ENCODE peak calls at places on chromosomes 11 and 22, in five cellular contexts. P, S, J, U and A are unnamed samples.

GRCh38 chr11:41201156-41201555 is 258.3 kb downstream of the LRRC4C start:
- DNase-seq in U (no peak), J (no peak), P (no peak), S (no peak), A (peak; percentile 56)

GRCh38 chr11:32200448-32200847 is 109.6 kb downstream of the RCN1 start:
- DNase-seq in S (no peak), P (no peak), U (no peak), J (no peak), A (no peak)

GRCh38 chr22:38338772-38339379 is 21.6 kb upstream of the CSNK1E start:
- DNase-seq in P (no peak), S (no peak), J (no peak), U (no peak), A (no peak)

GRCh38 chr11:26837154-26837553 is 115.3 kb upstream of the SLC5A12 start:
- DNase-seq in S (no peak), P (no peak), J (no peak), U (no peak), A (no peak)

GRCh38 chr11:1827095-1827797 is 7.5 kb upstream of the SYT8 start:
- DNase-seq in S (peak; percentile 69), P (no peak), U (no peak), J (no peak), A (peak; percentile 64)

GRCh38 chr22:44678980-44679647 is 22.9 kb upstream of the PRR5 start:
- DNase-seq in U (no peak), P (no peak), S (no peak), J (no peak), A (no peak)

GRCh38 chr11:3907590-3907989 is 52.1 kb downstream of the STIM1 start:
- DNase-seq in S (no peak), P (no peak), U (no peak), J (no peak), A (no peak)

GRCh38 chr11:68461284-68461861 is 821 bp downstream of the PPP6R3 start:
- DNase-seq in U (no peak), S (no peak), P (no peak), J (no peak), A (no peak)

GRCh38 chr11:6433998-6434650 is 6.7 kb downstream of the HPX start:
- DNase-seq in U (no peak), P (no peak), S (no peak), J (no peak), A (no peak)

GRCh38 chr22:45319319-45319675 is 9.6 kb downstream of the FAM118A start:
- DNase-seq in S (peak; percentile 86), P (no peak), J (no peak), U (no peak), A (no peak)

GRCh38 chr11:70824590-70825300 is 426.4 kb downstream of the CTTN start:
- DNase-seq in J (no peak), P (no peak), U (no peak), S (no peak), A (no peak)

GRCh38 chr22:46752911-46753310 is 9.5 kb upstream of the TBC1D22A start:
- DNase-seq in U (no peak), S (no peak), J (no peak), P (no peak), A (no peak)

GRCh38 chr22:19463491-19464469 is 15.2 kb downstream of the UFD1 start:
- DNase-seq in S (peak; percentile 64), J (no peak), U (no peak), P (no peak), A (no peak)

GRCh38 chr11:96337541-96338530 is 5.2 kb downstream of the MAML2 start:
- DNase-seq in U (no peak), P (peak; percentile 27), J (no peak), S (peak; percentile 63), A (peak; percentile 56)

GRCh38 chr11:69122642-69123431 is 32.9 kb upstream of the SMIM38 start:
- DNase-seq in J (no peak), U (peak; percentile 16), S (peak; percentile 69), P (peak; percentile 82), A (no peak)

GRCh38 chr11:13448876-13449275 is 14.1 kb downstream of the BTBD10 start:
- DNase-seq in S (peak; percentile 78), U (no peak), P (no peak), J (no peak), A (peak; percentile 51)